ENCODE peak calls at places on chromosomes 4 and X, in four cellular contexts. C is HepG2, L is K562, X is SK-N-SH. G is an unnamed sample.
A peak's percentile ranks its signal among the peaks of the same experiment; 100 is the strongest.

GRCh38 chr4:80243274-80244018 is 23.0 kb upstream of the FGF5 start:
- DNase-seq in C (no peak), L (no peak), X (no peak), G (no peak)

GRCh38 chr4:139734201-139734874 is 68.7 kb downstream of the MGST2 start:
- DNase-seq in C (no peak), L (no peak), X (no peak), G (no peak)

GRCh38 chrX:57573754-57574153 is 18.1 kb upstream of the ZXDB start:
- DNase-seq in C (no peak), L (no peak), X (no peak), G (no peak)

GRCh38 chrX:143378851-143379250 is 138.4 kb downstream of the SPANXN3 start:
- DNase-seq in C (no peak), L (no peak), X (no peak), G (no peak)

GRCh38 chrX:20414781-20415445 is 148.2 kb upstream of the RPS6KA3 start:
- DNase-seq in C (no peak), L (no peak), X (no peak), G (no peak)

GRCh38 chr4:8276358-8277240 is 7.0 kb downstream of the HTRA3 start:
- DNase-seq in C (no peak), L (no peak), X (no peak), G (no peak)

GRCh38 chr4:14096406-14096965 is 469.0 kb upstream of the BOD1L1 start:
- DNase-seq in C (no peak), L (no peak), X (no peak), G (no peak)

GRCh38 chr4:111268769-111269414 is 646.0 kb upstream of the PITX2 start:
- DNase-seq in C (no peak), L (no peak), X (no peak), G (no peak)

GRCh38 chr4:128322311-128322710 is 34.7 kb upstream of the PGRMC2 start:
- DNase-seq in C (peak; percentile 45), L (no peak), X (no peak), G (no peak)

GRCh38 chrX:141314441-141314840 is 72.1 kb upstream of the SPANXC start:
- DNase-seq in C (no peak), L (no peak), X (no peak), G (no peak)

GRCh38 chr4:53601251-53601764 is 10.0 kb upstream of the LNX1 start:
- DNase-seq in C (peak; percentile 27), L (no peak), X (peak; percentile 41), G (peak; percentile 72)

GRCh38 chr4:109389367-109390118 is 44.1 kb upstream of the SEC24B start:
- DNase-seq in C (peak; percentile 20), L (no peak), X (peak; percentile 7), G (no peak)

GRCh38 chrX:53086464-53086863 is 4.3 kb downstream of the TSPYL2 start:
- DNase-seq in C (no peak), L (no peak), X (no peak), G (no peak)

GRCh38 chr4:141409556-141409955 is 188.9 kb downstream of the ZNF330 start:
- DNase-seq in C (no peak), L (no peak), X (no peak), G (no peak)

GRCh38 chrX:124504106-124504983 is 158.0 kb downstream of the SH2D1A start:
- DNase-seq in C (no peak), L (no peak), X (no peak), G (no peak)

GRCh38 chr4:98928131-98928504 is 815 bp downstream of the EIF4E start:
- DNase-seq in C (peak; percentile 76), L (peak; percentile 55), X (peak; percentile 82), G (peak; percentile 75)

DNA sequence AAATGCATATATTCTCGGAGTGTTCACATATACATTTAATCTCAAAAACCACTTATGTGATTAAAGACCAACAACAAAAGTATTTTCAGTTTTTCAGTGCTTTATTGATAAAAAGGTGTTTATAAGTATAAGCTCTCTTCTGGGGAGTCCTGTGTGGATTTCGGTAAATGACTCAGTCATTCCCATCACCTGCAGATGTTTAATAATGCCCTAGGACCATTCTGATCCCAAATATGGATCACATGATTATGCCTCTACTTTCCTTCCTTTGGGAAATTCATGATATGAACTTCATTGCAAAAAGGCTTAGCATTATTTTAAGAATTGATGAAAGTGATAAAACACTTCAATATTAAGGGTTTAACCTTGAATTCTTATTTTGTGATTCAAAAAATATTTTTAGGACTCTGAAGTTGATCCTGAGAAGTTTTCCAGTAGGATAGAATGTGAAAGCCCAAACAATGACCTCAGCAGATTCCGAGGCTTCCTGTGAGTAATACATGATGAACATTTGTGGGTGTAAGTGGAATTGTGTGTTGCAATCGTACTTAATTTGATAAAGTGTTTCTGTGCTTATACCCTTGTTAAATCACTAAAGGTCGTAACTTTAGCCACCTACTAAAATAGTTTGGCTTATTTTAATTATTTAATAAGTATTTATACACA is 40.2 kb downstream of the ATP10D start:
- DNase-seq in C (no peak), L (no peak), X (no peak), G (no peak)
- TF ChIP-seq FOXJ3 in C (no peak), L (no peak), X (no peak), G (no peak)

GRCh38 chrX:65517923-65518322 is 16.7 kb downstream of the LAS1L start:
- DNase-seq in C (no peak), L (no peak), X (no peak), G (no peak)

GRCh38 chrX:65516756-65517155 is 17.8 kb downstream of the LAS1L start:
- DNase-seq in C (no peak), L (no peak), X (no peak), G (no peak)

GRCh38 chrX:65509400-65509799 is 25.2 kb downstream of the LAS1L start:
- DNase-seq in C (no peak), L (no peak), X (no peak), G (no peak)

GRCh38 chrX:65508851-65509250 is 25.7 kb downstream of the LAS1L start:
- DNase-seq in C (no peak), L (no peak), X (no peak), G (no peak)

GRCh38 chrX:65513610-65514009 is 21.0 kb downstream of the LAS1L start:
- DNase-seq in C (no peak), L (no peak), X (no peak), G (no peak)
- TF ChIP-seq FOXJ3 in C (no peak), L (no peak), X (no peak), G (no peak)

DNA sequence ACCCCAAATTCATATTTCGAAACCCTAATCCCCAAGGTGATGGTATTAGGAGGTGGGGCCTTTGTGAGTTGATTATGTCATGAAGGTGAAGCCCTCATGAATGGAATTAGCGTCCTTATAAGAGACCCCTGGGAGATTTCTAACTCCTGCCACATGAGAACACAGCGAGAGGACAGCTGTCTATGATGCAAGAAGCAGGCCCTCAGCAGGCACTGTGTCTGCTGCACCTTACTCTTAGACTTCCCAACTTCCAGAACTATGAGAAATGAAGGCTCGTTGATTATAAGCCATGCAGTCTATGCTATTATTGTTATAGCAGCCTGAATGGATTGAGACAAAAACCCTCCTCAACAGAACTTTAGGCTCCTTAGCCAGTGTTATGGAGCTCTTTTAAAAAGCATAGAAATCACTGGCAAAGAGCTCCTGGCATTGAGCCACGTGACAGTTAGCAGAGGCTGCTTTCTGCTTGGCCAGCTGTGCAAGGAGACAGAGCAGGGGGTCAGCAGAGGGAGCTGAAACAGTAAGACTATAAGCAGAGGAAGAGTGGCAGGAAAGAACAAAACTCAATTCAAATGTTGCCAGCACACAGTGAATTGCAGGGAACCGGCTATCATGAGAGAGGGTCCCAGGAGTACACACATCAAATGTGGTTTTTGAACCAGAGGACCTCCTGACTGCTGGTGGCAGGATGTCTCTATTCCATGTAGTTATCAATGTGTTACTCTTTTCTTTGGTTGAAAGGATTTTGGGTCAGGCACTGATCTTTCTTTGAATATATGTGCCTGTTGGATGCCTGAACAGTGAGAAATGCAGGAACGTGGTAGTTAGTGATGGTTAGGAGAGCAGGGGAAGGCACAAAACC is 219.3 kb upstream of the FAT1 start:
- DNase-seq in C (no peak), L (no peak), X (peak; percentile 33), G (no peak)
- TF ChIP-seq FOXJ3 in C (no peak), L (no peak), X (no peak), G (no peak)

DNA sequence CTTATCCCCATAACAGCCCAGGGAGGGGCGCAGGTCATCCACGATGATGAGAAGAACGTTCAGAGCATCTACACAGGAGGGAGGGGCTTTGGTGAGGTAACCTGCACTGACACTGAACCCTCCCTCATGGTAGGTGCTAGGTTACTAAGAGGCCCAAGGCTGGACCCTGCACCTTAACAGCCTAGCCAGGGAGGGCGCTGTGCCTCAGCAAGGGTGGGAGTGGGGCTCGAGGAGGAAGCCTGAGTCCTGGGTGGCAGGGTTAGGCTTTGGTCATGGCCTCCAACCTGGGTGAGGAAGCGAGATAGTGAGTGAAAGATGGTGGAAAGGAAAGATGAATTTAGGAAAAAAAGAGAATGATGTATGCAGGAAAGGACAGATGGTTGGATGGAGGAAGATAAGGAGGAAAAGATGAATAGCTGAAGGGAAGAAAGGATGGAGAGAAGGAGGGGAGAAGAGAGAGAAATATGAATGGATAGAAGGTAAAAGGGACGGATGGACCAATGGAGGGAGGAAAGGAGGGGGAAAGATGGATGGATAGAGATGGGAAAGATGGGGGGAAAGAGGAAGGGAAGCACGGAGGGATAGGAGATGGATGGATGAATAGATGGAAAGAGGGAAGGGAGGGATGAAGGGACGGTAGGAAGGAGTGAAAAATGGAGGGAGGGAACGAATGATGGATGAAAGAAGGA is 736 bp downstream of the IDS start:
- DNase-seq in C (no peak), L (peak; percentile 39), X (peak; percentile 67), G (peak; percentile 64)
- TF ChIP-seq FOXJ3 in C (no peak), L (no peak), X (no peak), G (no peak)

DNA sequence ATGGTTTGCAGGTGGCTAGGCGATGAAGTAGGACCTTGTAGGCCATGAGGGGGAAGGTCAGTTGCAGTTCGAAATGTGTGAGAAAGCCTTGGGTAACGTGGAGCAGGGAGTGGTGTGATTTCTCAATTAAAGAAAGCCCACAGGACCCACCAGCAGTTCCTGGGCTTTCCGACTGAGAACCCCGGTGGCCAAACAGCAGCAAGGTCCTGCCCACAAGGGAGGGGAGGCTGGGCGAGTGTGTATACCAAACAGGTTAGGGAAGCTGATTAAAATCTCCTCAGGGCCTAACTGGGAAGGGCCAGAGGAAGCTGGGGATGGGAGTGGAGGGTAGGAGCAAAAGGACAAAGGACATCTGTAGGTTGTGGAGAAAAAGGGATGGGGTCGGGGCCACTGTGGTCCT is 2.4 kb downstream of the ATP6AP1 start:
- DNase-seq in C (no peak), L (no peak), X (no peak), G (no peak)
- TF ChIP-seq FOXJ3 in C (no peak), L (no peak), X (no peak), G (no peak)